ENCODE peak calls at places on chromosomes 1 and 21, in four cellular contexts. I is COR-L47, D is bronchial epithelial cell, V is hepatic stellate cell. C is an unnamed sample.

GRCh38 chr1:41387667-41388091 is 26.4 kb downstream of the FOXO6 start:
- DNase-seq in V (peak; percentile 72), I (peak; percentile 89), D (peak; percentile 13), C (no peak)

GRCh38 chr21:45829566-45830147 is 151.9 kb upstream of the COL6A1 start:
- DNase-seq in V (no peak), D (no peak), I (no peak), C (no peak)

GRCh38 chr1:109759513-109760334 is 4.0 kb downstream of the EPS8L3 start:
- DNase-seq in I (no peak), D (no peak), V (no peak), C (no peak)

GRCh38 chr1:203268901-203269653 is 36.2 kb upstream of the BTG2 start:
- DNase-seq in D (peak; percentile 73), I (peak; percentile 46), V (peak; percentile 70), C (peak; percentile 62)

GRCh38 chr1:82223091-82223490 is 422.4 kb downstream of the ADGRL2 start:
- DNase-seq in V (no peak), D (no peak), I (no peak), C (no peak)

GRCh38 chr1:41919764-41920397 is 1.2 kb upstream of the HIVEP3 start:
- DNase-seq in D (no peak), I (peak; percentile 96), V (peak; percentile 43), C (no peak)

GRCh38 chr1:226107471-226108460 is 45.2 kb downstream of the H3-3A start:
- DNase-seq in D (no peak), I (no peak), V (no peak), C (no peak)

GRCh38 chr1:42936309-42937078 is 22.2 kb downstream of the SLC2A1 start:
- DNase-seq in I (no peak), D (peak; percentile 92), V (peak; percentile 67), C (peak; percentile 95)

GRCh38 chr1:65254320-65255087 is 54.8 kb upstream of the DNAJC6 start:
- DNase-seq in D (peak; percentile 41), V (peak; percentile 72), I (peak; percentile 88), C (peak; percentile 68)

GRCh38 chr1:103267271-103267670 is 158.9 kb upstream of the COL11A1 start:
- DNase-seq in I (no peak), D (no peak), V (no peak), C (no peak)

GRCh38 chr1:155872527-155872926 is 13.2 kb downstream of the SYT11 start:
- DNase-seq in D (no peak), V (no peak), I (no peak), C (no peak)

GRCh38 chr1:210677533-210677932 is 348.8 kb downstream of the HHAT start:
- DNase-seq in V (no peak), D (no peak), I (no peak), C (no peak)

GRCh38 chr1:247386217-247386616 is 29.8 kb upstream of the NLRP3 start:
- DNase-seq in I (no peak), V (no peak), D (no peak), C (no peak)

GRCh38 chr1:101203812-101204540 is 32.8 kb upstream of the S1PR1 start:
- DNase-seq in D (peak; percentile 8), V (no peak), I (peak; percentile 83), C (no peak)

GRCh38 chr1:58497499-58497898 is 49.0 kb downstream of the OMA1 start:
- DNase-seq in V (no peak), I (no peak), D (no peak), C (no peak)

GRCh38 chr1:231241751-231242150 is 739 bp downstream of the GNPAT start:
- DNase-seq in V (peak; percentile 24), I (peak; percentile 8), D (peak; percentile 16), C (peak; percentile 26)

GRCh38 chr1:69737527-69738176 is 169.9 kb downstream of the LRRC7 start:
- DNase-seq in V (peak; percentile 1), D (peak; percentile 69), I (peak; percentile 59), C (peak; percentile 63)

GRCh38 chr1:209766051-209766450 is 10.2 kb downstream of the TRAF3IP3 start:
- DNase-seq in V (no peak), I (no peak), D (no peak), C (peak; percentile 53)

GRCh38 chr1:44643721-44644330 is 30.5 kb downstream of the TMEM53 start:
- DNase-seq in D (no peak), V (no peak), I (peak; percentile 36), C (no peak)

GRCh38 chr1:212608956-212609700 is 567 bp downstream of the ATF3 start:
- DNase-seq in D (no peak), V (peak; percentile 54), I (no peak), C (no peak)

GRCh38 chr1:2830761-2831425 is 29.4 kb upstream of the TTC34 start:
- DNase-seq in D (no peak), I (no peak), V (no peak), C (no peak)

GRCh38 chr1:53249706-53250105 is 11.4 kb upstream of the MAGOH start:
- DNase-seq in D (no peak), V (no peak), I (no peak), C (no peak)

GRCh38 chr1:216518844-216519627 is 95.8 kb upstream of the USH2A start:
- DNase-seq in I (no peak), D (no peak), V (no peak), C (no peak)

GRCh38 chr1:233304489-233305102 is 9.1 kb upstream of the PCNX2 start:
- DNase-seq in D (peak; percentile 30), I (peak; percentile 32), V (no peak), C (peak; percentile 17)

GRCh38 chr21:33578214-33578613 is 10.3 kb downstream of the DONSON start:
- DNase-seq in V (no peak), D (no peak), I (no peak), C (no peak)

GRCh38 chr1:12083766-12084165 is 20.7 kb downstream of the TNFRSF8 start:
- DNase-seq in I (no peak), D (no peak), V (no peak), C (no peak)

GRCh38 chr1:921011-921837 is 2.5 kb upstream of the SAMD11 start:
- DNase-seq in D (peak; percentile 28), V (peak; percentile 93), I (peak; percentile 86), C (peak; percentile 60)